ENCODE peak calls at places on chromosomes 7 and 10, in seven cellular contexts. C is NCI-H510A treated with DMSO at 0.1 percent for 48 hours; W is A172; N is neural progenitor cell; L is astrocyte of the spinal cord; V is NCI-H446; E is stimulated activated CD4-positive, alpha-beta T cell treated with anti-CD3 and anti-CD28 coated beads, Interleukin-15, amount 100 ng/mL, for 1 hour. P is an unnamed sample.

GRCh38 chr10:7362451-7362850 is 48.4 kb downstream of the SFMBT2 start:
- DNase-seq in C (no peak), V (no peak), E (no peak), N (no peak), W (peak; percentile 60), L (no peak), P (no peak)

GRCh38 chr7:130278892-130279690 is 12.4 kb downstream of the CPA2 start:
- DNase-seq in E (no peak), W (peak; percentile 31), V (peak; percentile 46), L (peak; percentile 82), C (no peak), N (no peak), P (peak; percentile 88)

GRCh38 chr10:32650246-32650655 is 204.3 kb downstream of the CCDC7 start:
- DNase-seq in C (no peak), W (no peak), L (no peak), N (no peak), E (no peak), V (no peak), P (peak; percentile 22)

GRCh38 chr7:73674468-73675124 is 7.0 kb downstream of the VPS37D start:
- DNase-seq in V (no peak), W (no peak), L (no peak), N (no peak), C (no peak), E (no peak), P (no peak)

GRCh38 chr10:6409982-6410694 is 169.9 kb downstream of the PRKCQ start:
- DNase-seq in N (no peak), L (peak; percentile 57), W (peak; percentile 29), C (no peak), V (no peak), E (no peak), P (no peak)

GRCh38 chr10:42883993-42884983 is 101.7 kb downstream of the BMS1 start:
- DNase-seq in C (no peak), N (no peak), W (no peak), E (no peak), L (no peak), V (no peak), P (no peak)

GRCh38 chr10:28785018-28785417 is 107.7 kb downstream of the BAMBI start:
- DNase-seq in E (no peak), N (no peak), L (no peak), C (no peak), V (no peak), W (no peak), P (no peak)

GRCh38 chr7:25095516-25096345 is 29.3 kb downstream of the CYCS start:
- DNase-seq in W (no peak), E (no peak), N (peak; percentile 40), L (no peak), V (no peak), C (no peak), P (no peak)

GRCh38 chr10:30059209-30060107 is at the start of gene JCAD:
- DNase-seq in L (no peak), W (no peak), N (peak; percentile 90), V (no peak), C (peak; percentile 8), E (no peak), P (peak; percentile 21)

GRCh38 chr7:112135815-112136706 is 70.1 kb downstream of the DOCK4 start:
- DNase-seq in V (peak; percentile 25), E (no peak), W (no peak), L (no peak), C (no peak), N (no peak), P (no peak)

GRCh38 chr7:54960517-54960916 is 58.3 kb upstream of the EGFR start:
- DNase-seq in V (no peak), E (no peak), C (no peak), L (peak; percentile 31), N (no peak), W (peak; percentile 84), P (peak; percentile 57)

GRCh38 chr7:33250421-33250827 is 121.1 kb downstream of the BBS9 start:
- DNase-seq in L (peak; percentile 66), V (no peak), N (no peak), W (no peak), E (no peak), C (no peak), P (no peak)

GRCh38 chr10:15455456-15455855 is 84.4 kb upstream of the FAM171A1 start:
- DNase-seq in W (no peak), V (no peak), C (no peak), L (no peak), E (no peak), N (no peak), P (no peak)

GRCh38 chr7:132190683-132191082 is 385.6 kb downstream of the PLXNA4 start:
- DNase-seq in C (no peak), V (no peak), N (no peak), E (no peak), W (no peak), L (no peak), P (no peak)

GRCh38 chr10:4931587-4931986 is 31.6 kb upstream of the AKR1C1 start:
- DNase-seq in L (no peak), N (no peak), E (no peak), W (no peak), C (no peak), V (no peak), P (no peak)

GRCh38 chr10:93458821-93459257 is 23.3 kb downstream of the MYOF start:
- DNase-seq in V (no peak), C (no peak), N (peak; percentile 45), W (peak; percentile 100), E (no peak), L (peak; percentile 100), P (peak; percentile 94)

GRCh38 chr10:35270100-35270499 is 66.2 kb upstream of the CCNY start:
- DNase-seq in L (no peak), N (no peak), E (no peak), C (no peak), W (peak; percentile 45), V (no peak), P (no peak)

GRCh38 chr7:26013551-26014083 is 138.4 kb upstream of the NFE2L3 start:
- DNase-seq in N (no peak), V (peak; percentile 86), W (no peak), C (no peak), L (no peak), E (no peak), P (no peak)

GRCh38 chr10:56583316-56583715 is 222.3 kb upstream of the ZWINT start:
- DNase-seq in N (no peak), V (no peak), E (no peak), C (no peak), W (no peak), L (no peak), P (peak; percentile 15)

GRCh38 chr7:82562716-82563404 is 119.3 kb upstream of the CACNA2D1 start:
- DNase-seq in N (no peak), E (no peak), L (peak; percentile 74), W (peak; percentile 11), C (peak; percentile 7), V (no peak), P (no peak)